ENCODE peak calls at places on chromosome 13, in six cellular contexts. One of them, this sample, is unnamed.

GRCh38 chr13:64819081-64819480 is 2411.1 kb downstream of the PCDH9 start:
- DNase-seq in stimulated activated CD4-positive, alpha-beta T cell treated with anti-CD3 and anti-CD28 coated beads, Interleukin-2, amount 100 ng/mL, for 48 hours: no peak
- DNase-seq in heart left ventricle: no peak
- DNase-seq in astrocyte of the spinal cord: peak
- DNase-seq in stimulated activated CD8-positive, alpha-beta memory T cell treated with anti-CD3 and anti-CD28 coated beads, Interleukin-4, amount 100 ng/mL, for 48 hours: no peak
- DNase-seq in neural progenitor cell: no peak
- DNase-seq in this sample: peak

GRCh38 chr13:95745289-95745688 is 68.3 kb downstream of the DNAJC3 start:
- DNase-seq in stimulated activated CD4-positive, alpha-beta T cell treated with anti-CD3 and anti-CD28 coated beads, Interleukin-2, amount 100 ng/mL, for 48 hours: no peak
- DNase-seq in heart left ventricle: no peak
- DNase-seq in astrocyte of the spinal cord: no peak
- DNase-seq in stimulated activated CD8-positive, alpha-beta memory T cell treated with anti-CD3 and anti-CD28 coated beads, Interleukin-4, amount 100 ng/mL, for 48 hours: no peak
- DNase-seq in neural progenitor cell: peak
- DNase-seq in this sample: no peak

GRCh38 chr13:78169386-78169785 is 250.8 kb upstream of the EDNRB start:
- DNase-seq in stimulated activated CD4-positive, alpha-beta T cell treated with anti-CD3 and anti-CD28 coated beads, Interleukin-2, amount 100 ng/mL, for 48 hours: no peak
- DNase-seq in heart left ventricle: no peak
- DNase-seq in astrocyte of the spinal cord: no peak
- DNase-seq in stimulated activated CD8-positive, alpha-beta memory T cell treated with anti-CD3 and anti-CD28 coated beads, Interleukin-4, amount 100 ng/mL, for 48 hours: no peak
- DNase-seq in neural progenitor cell: no peak
- DNase-seq in this sample: no peak

GRCh38 chr13:43303040-43303729 is 279.8 kb downstream of the DNAJC15 start:
- DNase-seq in stimulated activated CD4-positive, alpha-beta T cell treated with anti-CD3 and anti-CD28 coated beads, Interleukin-2, amount 100 ng/mL, for 48 hours: no peak
- DNase-seq in heart left ventricle: peak
- DNase-seq in astrocyte of the spinal cord: peak
- DNase-seq in stimulated activated CD8-positive, alpha-beta memory T cell treated with anti-CD3 and anti-CD28 coated beads, Interleukin-4, amount 100 ng/mL, for 48 hours: no peak
- DNase-seq in neural progenitor cell: peak
- DNase-seq in this sample: peak

GRCh38 chr13:108957369-108958012 is 328.1 kb downstream of the MYO16 start:
- DNase-seq in stimulated activated CD4-positive, alpha-beta T cell treated with anti-CD3 and anti-CD28 coated beads, Interleukin-2, amount 100 ng/mL, for 48 hours: no peak
- DNase-seq in heart left ventricle: no peak
- DNase-seq in astrocyte of the spinal cord: peak
- DNase-seq in stimulated activated CD8-positive, alpha-beta memory T cell treated with anti-CD3 and anti-CD28 coated beads, Interleukin-4, amount 100 ng/mL, for 48 hours: no peak
- DNase-seq in neural progenitor cell: peak
- DNase-seq in this sample: peak

GRCh38 chr13:80437212-80437611 is 96.3 kb upstream of the SPRY2 start:
- DNase-seq in stimulated activated CD4-positive, alpha-beta T cell treated with anti-CD3 and anti-CD28 coated beads, Interleukin-2, amount 100 ng/mL, for 48 hours: no peak
- DNase-seq in heart left ventricle: no peak
- DNase-seq in astrocyte of the spinal cord: no peak
- DNase-seq in stimulated activated CD8-positive, alpha-beta memory T cell treated with anti-CD3 and anti-CD28 coated beads, Interleukin-4, amount 100 ng/mL, for 48 hours: no peak
- DNase-seq in neural progenitor cell: no peak
- DNase-seq in this sample: no peak

GRCh38 chr13:85441975-85442374 is 357.2 kb downstream of the SLITRK6 start:
- DNase-seq in stimulated activated CD4-positive, alpha-beta T cell treated with anti-CD3 and anti-CD28 coated beads, Interleukin-2, amount 100 ng/mL, for 48 hours: no peak
- DNase-seq in heart left ventricle: no peak
- DNase-seq in astrocyte of the spinal cord: no peak
- DNase-seq in stimulated activated CD8-positive, alpha-beta memory T cell treated with anti-CD3 and anti-CD28 coated beads, Interleukin-4, amount 100 ng/mL, for 48 hours: no peak
- DNase-seq in neural progenitor cell: no peak
- DNase-seq in this sample: no peak

GRCh38 chr13:76991432-76991795 is 467 bp upstream of the CLN5 start:
- DNase-seq in stimulated activated CD4-positive, alpha-beta T cell treated with anti-CD3 and anti-CD28 coated beads, Interleukin-2, amount 100 ng/mL, for 48 hours: peak
- DNase-seq in heart left ventricle: no peak
- DNase-seq in astrocyte of the spinal cord: no peak
- DNase-seq in stimulated activated CD8-positive, alpha-beta memory T cell treated with anti-CD3 and anti-CD28 coated beads, Interleukin-4, amount 100 ng/mL, for 48 hours: peak
- DNase-seq in neural progenitor cell: peak
- DNase-seq in this sample: no peak

GRCh38 chr13:40143559-40143958 is 488.1 kb downstream of the COG6 start:
- DNase-seq in stimulated activated CD4-positive, alpha-beta T cell treated with anti-CD3 and anti-CD28 coated beads, Interleukin-2, amount 100 ng/mL, for 48 hours: no peak
- DNase-seq in heart left ventricle: no peak
- DNase-seq in astrocyte of the spinal cord: no peak
- DNase-seq in stimulated activated CD8-positive, alpha-beta memory T cell treated with anti-CD3 and anti-CD28 coated beads, Interleukin-4, amount 100 ng/mL, for 48 hours: no peak
- DNase-seq in neural progenitor cell: no peak
- DNase-seq in this sample: no peak

GRCh38 chr13:32040689-32041088 is 9.1 kb downstream of the FRY start:
- DNase-seq in stimulated activated CD4-positive, alpha-beta T cell treated with anti-CD3 and anti-CD28 coated beads, Interleukin-2, amount 100 ng/mL, for 48 hours: no peak
- DNase-seq in heart left ventricle: no peak
- DNase-seq in astrocyte of the spinal cord: no peak
- DNase-seq in stimulated activated CD8-positive, alpha-beta memory T cell treated with anti-CD3 and anti-CD28 coated beads, Interleukin-4, amount 100 ng/mL, for 48 hours: no peak
- DNase-seq in neural progenitor cell: no peak
- DNase-seq in this sample: no peak

GRCh38 chr13:52001120-52001731 is 10.0 kb downstream of the ATP7B start:
- DNase-seq in stimulated activated CD4-positive, alpha-beta T cell treated with anti-CD3 and anti-CD28 coated beads, Interleukin-2, amount 100 ng/mL, for 48 hours: no peak
- DNase-seq in heart left ventricle: no peak
- DNase-seq in astrocyte of the spinal cord: peak
- DNase-seq in stimulated activated CD8-positive, alpha-beta memory T cell treated with anti-CD3 and anti-CD28 coated beads, Interleukin-4, amount 100 ng/mL, for 48 hours: no peak
- DNase-seq in neural progenitor cell: peak
- DNase-seq in this sample: peak

GRCh38 chr13:23992722-23993438 is 95.6 kb upstream of the C1QTNF9B start:
- DNase-seq in stimulated activated CD4-positive, alpha-beta T cell treated with anti-CD3 and anti-CD28 coated beads, Interleukin-2, amount 100 ng/mL, for 48 hours: no peak
- DNase-seq in heart left ventricle: no peak
- DNase-seq in astrocyte of the spinal cord: no peak
- DNase-seq in stimulated activated CD8-positive, alpha-beta memory T cell treated with anti-CD3 and anti-CD28 coated beads, Interleukin-4, amount 100 ng/mL, for 48 hours: no peak
- DNase-seq in neural progenitor cell: no peak
- DNase-seq in this sample: no peak

GRCh38 chr13:23934481-23934880 is 37.2 kb upstream of the C1QTNF9B start:
- DNase-seq in stimulated activated CD4-positive, alpha-beta T cell treated with anti-CD3 and anti-CD28 coated beads, Interleukin-2, amount 100 ng/mL, for 48 hours: no peak
- DNase-seq in heart left ventricle: no peak
- DNase-seq in astrocyte of the spinal cord: peak
- DNase-seq in stimulated activated CD8-positive, alpha-beta memory T cell treated with anti-CD3 and anti-CD28 coated beads, Interleukin-4, amount 100 ng/mL, for 48 hours: no peak
- DNase-seq in neural progenitor cell: no peak
- DNase-seq in this sample: no peak

GRCh38 chr13:99271249-99271648 is 13.1 kb upstream of the GPR18 start:
- DNase-seq in stimulated activated CD4-positive, alpha-beta T cell treated with anti-CD3 and anti-CD28 coated beads, Interleukin-2, amount 100 ng/mL, for 48 hours: no peak
- DNase-seq in heart left ventricle: no peak
- DNase-seq in astrocyte of the spinal cord: no peak
- DNase-seq in stimulated activated CD8-positive, alpha-beta memory T cell treated with anti-CD3 and anti-CD28 coated beads, Interleukin-4, amount 100 ng/mL, for 48 hours: no peak
- DNase-seq in neural progenitor cell: no peak
- DNase-seq in this sample: no peak

GRCh38 chr13:35618565-35619083 is 142.1 kb upstream of the MAB21L1 start:
- DNase-seq in stimulated activated CD4-positive, alpha-beta T cell treated with anti-CD3 and anti-CD28 coated beads, Interleukin-2, amount 100 ng/mL, for 48 hours: no peak
- DNase-seq in heart left ventricle: no peak
- DNase-seq in astrocyte of the spinal cord: no peak
- DNase-seq in stimulated activated CD8-positive, alpha-beta memory T cell treated with anti-CD3 and anti-CD28 coated beads, Interleukin-4, amount 100 ng/mL, for 48 hours: no peak
- DNase-seq in neural progenitor cell: no peak
- DNase-seq in this sample: no peak

GRCh38 chr13:21837841-21838551 is 167.1 kb downstream of the FGF9 start:
- DNase-seq in stimulated activated CD4-positive, alpha-beta T cell treated with anti-CD3 and anti-CD28 coated beads, Interleukin-2, amount 100 ng/mL, for 48 hours: no peak
- DNase-seq in heart left ventricle: no peak
- DNase-seq in astrocyte of the spinal cord: no peak
- DNase-seq in stimulated activated CD8-positive, alpha-beta memory T cell treated with anti-CD3 and anti-CD28 coated beads, Interleukin-4, amount 100 ng/mL, for 48 hours: no peak
- DNase-seq in neural progenitor cell: no peak
- DNase-seq in this sample: no peak

GRCh38 chr13:83229574-83230300 is 652.5 kb downstream of the SLITRK1 start:
- DNase-seq in stimulated activated CD4-positive, alpha-beta T cell treated with anti-CD3 and anti-CD28 coated beads, Interleukin-2, amount 100 ng/mL, for 48 hours: no peak
- DNase-seq in heart left ventricle: no peak
- DNase-seq in astrocyte of the spinal cord: no peak
- DNase-seq in stimulated activated CD8-positive, alpha-beta memory T cell treated with anti-CD3 and anti-CD28 coated beads, Interleukin-4, amount 100 ng/mL, for 48 hours: no peak
- DNase-seq in neural progenitor cell: no peak
- DNase-seq in this sample: no peak

GRCh38 chr13:51534075-51534817 is 50.0 kb upstream of the WDFY2 start:
- DNase-seq in stimulated activated CD4-positive, alpha-beta T cell treated with anti-CD3 and anti-CD28 coated beads, Interleukin-2, amount 100 ng/mL, for 48 hours: peak
- DNase-seq in heart left ventricle: no peak
- DNase-seq in astrocyte of the spinal cord: no peak
- DNase-seq in stimulated activated CD8-positive, alpha-beta memory T cell treated with anti-CD3 and anti-CD28 coated beads, Interleukin-4, amount 100 ng/mL, for 48 hours: peak
- DNase-seq in neural progenitor cell: no peak
- DNase-seq in this sample: no peak

GRCh38 chr13:37106642-37107041 is 1.2 kb upstream of the CSNK1A1L start:
- DNase-seq in stimulated activated CD4-positive, alpha-beta T cell treated with anti-CD3 and anti-CD28 coated beads, Interleukin-2, amount 100 ng/mL, for 48 hours: no peak
- DNase-seq in heart left ventricle: no peak
- DNase-seq in astrocyte of the spinal cord: no peak
- DNase-seq in stimulated activated CD8-positive, alpha-beta memory T cell treated with anti-CD3 and anti-CD28 coated beads, Interleukin-4, amount 100 ng/mL, for 48 hours: no peak
- DNase-seq in neural progenitor cell: peak
- DNase-seq in this sample: no peak

GRCh38 chr13:97659602-97660001 is 225.6 kb downstream of the RAP2A start:
- DNase-seq in stimulated activated CD4-positive, alpha-beta T cell treated with anti-CD3 and anti-CD28 coated beads, Interleukin-2, amount 100 ng/mL, for 48 hours: no peak
- DNase-seq in heart left ventricle: no peak
- DNase-seq in astrocyte of the spinal cord: peak
- DNase-seq in stimulated activated CD8-positive, alpha-beta memory T cell treated with anti-CD3 and anti-CD28 coated beads, Interleukin-4, amount 100 ng/mL, for 48 hours: no peak
- DNase-seq in neural progenitor cell: peak
- DNase-seq in this sample: peak

GRCh38 chr13:110063490-110063889 is 243.5 kb downstream of the COL4A1 start:
- DNase-seq in stimulated activated CD4-positive, alpha-beta T cell treated with anti-CD3 and anti-CD28 coated beads, Interleukin-2, amount 100 ng/mL, for 48 hours: no peak
- DNase-seq in heart left ventricle: no peak
- DNase-seq in astrocyte of the spinal cord: no peak
- DNase-seq in stimulated activated CD8-positive, alpha-beta memory T cell treated with anti-CD3 and anti-CD28 coated beads, Interleukin-4, amount 100 ng/mL, for 48 hours: no peak
- DNase-seq in neural progenitor cell: no peak
- DNase-seq in this sample: no peak

GRCh38 chr13:112510002-112510780 is 77.8 kb downstream of the TUBGCP3 start:
- DNase-seq in stimulated activated CD4-positive, alpha-beta T cell treated with anti-CD3 and anti-CD28 coated beads, Interleukin-2, amount 100 ng/mL, for 48 hours: no peak
- DNase-seq in heart left ventricle: no peak
- DNase-seq in astrocyte of the spinal cord: peak
- DNase-seq in stimulated activated CD8-positive, alpha-beta memory T cell treated with anti-CD3 and anti-CD28 coated beads, Interleukin-4, amount 100 ng/mL, for 48 hours: no peak
- DNase-seq in neural progenitor cell: peak
- DNase-seq in this sample: peak

GRCh38 chr13:40206241-40207109 is 460.0 kb downstream of the FOXO1 start:
- DNase-seq in stimulated activated CD4-positive, alpha-beta T cell treated with anti-CD3 and anti-CD28 coated beads, Interleukin-2, amount 100 ng/mL, for 48 hours: peak
- DNase-seq in heart left ventricle: no peak
- DNase-seq in astrocyte of the spinal cord: no peak
- DNase-seq in stimulated activated CD8-positive, alpha-beta memory T cell treated with anti-CD3 and anti-CD28 coated beads, Interleukin-4, amount 100 ng/mL, for 48 hours: peak
- DNase-seq in neural progenitor cell: no peak
- DNase-seq in this sample: peak

GRCh38 chr13:110308377-110309158 is 1.5 kb downstream of the COL4A2 start:
- DNase-seq in stimulated activated CD4-positive, alpha-beta T cell treated with anti-CD3 and anti-CD28 coated beads, Interleukin-2, amount 100 ng/mL, for 48 hours: no peak
- DNase-seq in heart left ventricle: no peak
- DNase-seq in astrocyte of the spinal cord: peak
- DNase-seq in stimulated activated CD8-positive, alpha-beta memory T cell treated with anti-CD3 and anti-CD28 coated beads, Interleukin-4, amount 100 ng/mL, for 48 hours: no peak
- DNase-seq in neural progenitor cell: peak
- DNase-seq in this sample: peak

GRCh38 chr13:76516013-76516412 is 370.2 kb downstream of the KCTD12 start:
- DNase-seq in stimulated activated CD4-positive, alpha-beta T cell treated with anti-CD3 and anti-CD28 coated beads, Interleukin-2, amount 100 ng/mL, for 48 hours: no peak
- DNase-seq in heart left ventricle: no peak
- DNase-seq in astrocyte of the spinal cord: peak
- DNase-seq in stimulated activated CD8-positive, alpha-beta memory T cell treated with anti-CD3 and anti-CD28 coated beads, Interleukin-4, amount 100 ng/mL, for 48 hours: no peak
- DNase-seq in neural progenitor cell: no peak
- DNase-seq in this sample: no peak

GRCh38 chr13:72727417-72728289 is at the start of the genes BORA and MZT1:
- DNase-seq in stimulated activated CD4-positive, alpha-beta T cell treated with anti-CD3 and anti-CD28 coated beads, Interleukin-2, amount 100 ng/mL, for 48 hours: peak
- DNase-seq in heart left ventricle: peak
- DNase-seq in astrocyte of the spinal cord: peak
- DNase-seq in stimulated activated CD8-positive, alpha-beta memory T cell treated with anti-CD3 and anti-CD28 coated beads, Interleukin-4, amount 100 ng/mL, for 48 hours: peak
- DNase-seq in neural progenitor cell: peak
- DNase-seq in this sample: peak

GRCh38 chr13:108574856-108575255 is 54.6 kb upstream of the MYO16 start:
- DNase-seq in stimulated activated CD4-positive, alpha-beta T cell treated with anti-CD3 and anti-CD28 coated beads, Interleukin-2, amount 100 ng/mL, for 48 hours: no peak
- DNase-seq in heart left ventricle: no peak
- DNase-seq in astrocyte of the spinal cord: no peak
- DNase-seq in stimulated activated CD8-positive, alpha-beta memory T cell treated with anti-CD3 and anti-CD28 coated beads, Interleukin-4, amount 100 ng/mL, for 48 hours: no peak
- DNase-seq in neural progenitor cell: no peak
- DNase-seq in this sample: no peak

GRCh38 chr13:71156550-71156949 is 710.5 kb downstream of the DACH1 start:
- DNase-seq in stimulated activated CD4-positive, alpha-beta T cell treated with anti-CD3 and anti-CD28 coated beads, Interleukin-2, amount 100 ng/mL, for 48 hours: no peak
- DNase-seq in heart left ventricle: no peak
- DNase-seq in astrocyte of the spinal cord: no peak
- DNase-seq in stimulated activated CD8-positive, alpha-beta memory T cell treated with anti-CD3 and anti-CD28 coated beads, Interleukin-4, amount 100 ng/mL, for 48 hours: no peak
- DNase-seq in neural progenitor cell: no peak
- DNase-seq in this sample: no peak

GRCh38 chr13:59684105-59684504 is 479.6 kb downstream of the DIAPH3 start:
- DNase-seq in stimulated activated CD4-positive, alpha-beta T cell treated with anti-CD3 and anti-CD28 coated beads, Interleukin-2, amount 100 ng/mL, for 48 hours: no peak
- DNase-seq in heart left ventricle: no peak
- DNase-seq in astrocyte of the spinal cord: no peak
- DNase-seq in stimulated activated CD8-positive, alpha-beta memory T cell treated with anti-CD3 and anti-CD28 coated beads, Interleukin-4, amount 100 ng/mL, for 48 hours: no peak
- DNase-seq in neural progenitor cell: no peak
- DNase-seq in this sample: no peak

GRCh38 chr13:53028063-53028462 is 550 bp upstream of the OLFM4 start:
- DNase-seq in stimulated activated CD4-positive, alpha-beta T cell treated with anti-CD3 and anti-CD28 coated beads, Interleukin-2, amount 100 ng/mL, for 48 hours: no peak
- DNase-seq in heart left ventricle: no peak
- DNase-seq in astrocyte of the spinal cord: no peak
- DNase-seq in stimulated activated CD8-positive, alpha-beta memory T cell treated with anti-CD3 and anti-CD28 coated beads, Interleukin-4, amount 100 ng/mL, for 48 hours: no peak
- DNase-seq in neural progenitor cell: no peak
- DNase-seq in this sample: no peak